ENCODE peak calls at places on chromosome 4, in seven cellular contexts. V, X, J, Z, T, F and L are unnamed samples.

GRCh38 chr4:4625488-4625887 is 83.6 kb upstream of the STX18 start:
- DNase-seq in V (peak), J (peak), Z (no peak), X (no peak), T (peak), F (no peak), L (no peak)

GRCh38 chr4:170248576-170248975 is 158.8 kb upstream of the AADAT start:
- DNase-seq in J (no peak), X (no peak), V (no peak), T (peak), Z (no peak), F (no peak), L (peak)

GRCh38 chr4:142581891-142582290 is 264.2 kb downstream of the INPP4B start:
- DNase-seq in J (no peak), V (no peak), F (no peak), Z (no peak), T (no peak), X (no peak), L (no peak)

GRCh38 chr4:10120943-10121567 is 4.5 kb upstream of the WDR1 start:
- DNase-seq in F (no peak), X (no peak), J (no peak), V (no peak), T (no peak), Z (no peak), L (no peak)

GRCh38 chr4:69934150-69934549 is 3.3 kb downstream of the CSN1S1 start:
- DNase-seq in F (no peak), X (no peak), Z (no peak), J (no peak), T (peak), V (no peak), L (no peak)

GRCh38 chr4:100736651-100737450 is 219.0 kb upstream of the EMCN start:
- DNase-seq in Z (peak), F (no peak), J (peak), V (peak), X (no peak), T (peak), L (peak)

GRCh38 chr4:166146806-166147540 is 273.9 kb downstream of the TLL1 start:
- DNase-seq in V (no peak), X (no peak), F (no peak), J (peak), Z (no peak), T (no peak), L (no peak)

GRCh38 chr4:110020139-110020538 is 107.5 kb downstream of the EGF start:
- DNase-seq in Z (no peak), V (peak), X (no peak), T (peak), J (peak), F (no peak), L (no peak)

GRCh38 chr4:37946503-37947179 is 13.6 kb upstream of the PTTG2 start:
- DNase-seq in Z (no peak), X (peak), T (no peak), V (no peak), F (no peak), J (no peak), L (no peak)

GRCh38 chr4:130573742-130574141 is 1477.8 kb downstream of the C4orf33 start:
- DNase-seq in X (no peak), F (no peak), Z (no peak), V (no peak), T (no peak), J (no peak), L (no peak)

GRCh38 chr4:101346312-101346561 is 1.1 kb downstream of the PPP3CA start:
- DNase-seq in F (no peak), Z (no peak), T (no peak), X (no peak), V (no peak), J (no peak), L (no peak)

GRCh38 chr4:121239951-121240350 is 75.8 kb upstream of the TNIP3 start:
- DNase-seq in Z (no peak), F (no peak), X (no peak), V (no peak), J (no peak), T (no peak), L (no peak)

GRCh38 chr4:137417676-137418075 is 114.6 kb downstream of the PCDH18 start:
- DNase-seq in J (no peak), V (peak), F (no peak), X (no peak), T (peak), Z (no peak), L (no peak)

GRCh38 chr4:4585012-4585670 is 43.3 kb upstream of the STX18 start:
- DNase-seq in F (no peak), T (peak), V (peak), Z (no peak), X (no peak), J (peak), L (no peak)

GRCh38 chr4:123096038-123096437 is 173.6 kb upstream of the NUDT6 start:
- DNase-seq in J (peak), V (no peak), Z (no peak), T (peak), F (no peak), X (no peak), L (no peak)

GRCh38 chr4:19850909-19851308 is 400.8 kb upstream of the SLIT2 start:
- DNase-seq in X (no peak), Z (no peak), F (no peak), J (peak), V (peak), T (peak), L (peak)

GRCh38 chr4:123986268-123986798 is 589.7 kb downstream of the SPRY1 start:
- DNase-seq in F (peak), V (peak), J (peak), T (peak), X (no peak), Z (peak), L (peak)

GRCh38 chr4:89894654-89895652 is at the start of gene MMRN1:
- DNase-seq in J (peak), F (no peak), V (no peak), Z (no peak), X (no peak), T (no peak), L (no peak)

GRCh38 chr4:41683321-41683720 is 65.2 kb downstream of the PHOX2B start:
- DNase-seq in J (no peak), X (no peak), V (no peak), F (no peak), Z (no peak), T (peak), L (no peak)

GRCh38 chr4:37157403-37158167 is 87.0 kb upstream of the NWD2 start:
- DNase-seq in T (no peak), F (no peak), Z (no peak), J (no peak), X (no peak), V (no peak), L (no peak)

GRCh38 chr4:17385403-17385802 is 126.5 kb downstream of the QDPR start:
- DNase-seq in Z (no peak), F (no peak), X (no peak), T (peak), V (peak), J (peak), L (peak)

GRCh38 chr4:67886281-67886680 is 2.5 kb upstream of the TMPRSS11D start:
- DNase-seq in T (peak), X (no peak), V (peak), J (peak), F (no peak), Z (no peak), L (no peak)

GRCh38 chr4:109046549-109047171 is 255.8 kb downstream of the COL25A1 start:
- DNase-seq in T (peak), F (no peak), V (peak), J (peak), Z (peak), X (no peak), L (no peak)

GRCh38 chr4:129455462-129455861 is 359.5 kb downstream of the C4orf33 start:
- DNase-seq in J (no peak), X (no peak), V (no peak), T (no peak), Z (no peak), F (no peak), L (no peak)

GRCh38 chr4:67558493-67558892 is at the start of gene STAP1:
- DNase-seq in X (no peak), J (no peak), V (no peak), Z (no peak), F (no peak), T (no peak), L (no peak)

GRCh38 chr4:4549534-4549933 is 7.7 kb upstream of the STX18 start:
- DNase-seq in T (no peak), V (no peak), J (no peak), F (no peak), X (no peak), Z (no peak), L (no peak)

GRCh38 chr4:96525901-96526300 is 686.0 kb downstream of the PDHA2 start:
- DNase-seq in T (peak), Z (no peak), X (no peak), V (no peak), J (peak), F (no peak), L (no peak)

GRCh38 chr4:120869511-120870278 is 52.8 kb downstream of the PRDM5 start:
- DNase-seq in F (no peak), X (no peak), T (peak), Z (no peak), J (peak), V (peak), L (no peak)

GRCh38 chr4:47567511-47567910 is 82.4 kb downstream of the ATP10D start:
- DNase-seq in Z (no peak), T (no peak), F (no peak), X (no peak), J (no peak), V (peak), L (no peak)

GRCh38 chr4:11010624-11011023 is 326.1 kb upstream of the CLNK start:
- DNase-seq in F (no peak), T (no peak), J (no peak), Z (no peak), V (no peak), X (no peak), L (no peak)

GRCh38 chr4:64360664-64361398 is 48.4 kb downstream of the TECRL start:
- DNase-seq in Z (no peak), V (no peak), F (no peak), T (no peak), X (no peak), J (no peak), L (no peak)

GRCh38 chr4:142404191-142404611 is 441.9 kb downstream of the INPP4B start:
- DNase-seq in V (peak), J (peak), F (no peak), Z (no peak), X (no peak), T (peak), L (no peak)

GRCh38 chr4:77652237-77652897 is 46.7 kb downstream of the CXCL13 start:
- DNase-seq in F (no peak), J (peak), T (peak), V (no peak), Z (no peak), X (no peak), L (no peak)

GRCh38 chr4:38614198-38614597 is 49.8 kb upstream of the KLF3 start:
- DNase-seq in V (peak), T (peak), J (no peak), X (no peak), F (no peak), Z (no peak), L (no peak)

GRCh38 chr4:188295899-188296298 is 156.7 kb downstream of the TRIML1 start:
- DNase-seq in J (peak), Z (no peak), T (no peak), F (no peak), X (no peak), V (peak), L (no peak)

GRCh38 chr4:170716868-170717267 is 627.1 kb upstream of the AADAT start:
- DNase-seq in T (peak), V (no peak), X (no peak), F (no peak), J (peak), Z (no peak), L (no peak)

DNA sequence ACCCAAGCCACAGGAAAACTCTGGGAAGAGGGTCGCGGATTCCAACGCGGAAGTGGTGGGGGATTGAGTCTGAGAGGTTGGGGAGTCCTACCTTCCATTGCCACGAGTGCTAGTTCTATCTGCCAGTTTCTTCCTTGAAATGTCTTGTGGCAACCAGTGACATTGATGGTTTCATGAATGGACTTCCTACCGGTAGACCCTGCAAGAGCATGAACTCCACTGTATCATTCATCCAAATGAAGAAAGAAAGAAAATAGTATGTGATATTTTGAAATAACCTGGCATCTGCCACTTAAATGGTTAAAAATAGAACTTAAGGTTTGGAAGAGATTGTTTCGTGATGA is 1.1 kb upstream of the SLC10A7 start:
- DNase-seq in T (peak), V (peak), J (peak), F (no peak), Z (no peak), X (no peak), L (no peak)
- TF ChIP-seq CTCF in T (no peak), V (no peak), J (no peak), F (no peak), Z (no peak), X (no peak), L (no peak)

GRCh38 chr4:152164561-152164960 is 371.3 kb downstream of the FBXW7 start:
- DNase-seq in Z (no peak), V (no peak), X (no peak), F (no peak), J (no peak), T (no peak), L (no peak)
- TF ChIP-seq CTCF in Z (no peak), V (no peak), X (no peak), F (no peak), J (no peak), T (no peak), L (no peak)

GRCh38 chr4:55884093-55884850 is 30.8 kb downstream of the EXOC1 start:
- DNase-seq in X (no peak), T (no peak), J (no peak), Z (no peak), F (no peak), V (no peak), L (no peak)

GRCh38 chr4:55884851-55885219 is 31.4 kb downstream of the EXOC1 start:
- DNase-seq in V (no peak), Z (no peak), T (no peak), F (no peak), X (no peak), J (no peak), L (no peak)

GRCh38 chr4:55887594-55887993 is 34.1 kb downstream of the EXOC1 start:
- DNase-seq in V (no peak), T (no peak), F (no peak), Z (no peak), J (peak), X (no peak), L (no peak)
- TF ChIP-seq CTCF in V (no peak), T (peak), F (no peak), Z (no peak), J (peak), X (no peak), L (no peak)

GRCh38 chr4:76083386-76083785 is 8.9 kb downstream of the ART3 start:
- DNase-seq in J (no peak), Z (no peak), X (no peak), T (no peak), V (no peak), F (no peak), L (no peak)

GRCh38 chr4:76084542-76084941 is 10.0 kb downstream of the ART3 start:
- DNase-seq in F (no peak), X (no peak), T (no peak), J (no peak), Z (no peak), V (no peak), L (no peak)

GRCh38 chr4:76090241-76090691 is 15.8 kb downstream of the ART3 start:
- DNase-seq in V (peak), X (no peak), F (no peak), Z (peak), T (peak), J (peak), L (peak)

GRCh38 chr4:76088719-76089118 is 14.2 kb downstream of the ART3 start:
- DNase-seq in J (no peak), T (no peak), X (no peak), F (no peak), V (no peak), Z (no peak), L (no peak)

DNA sequence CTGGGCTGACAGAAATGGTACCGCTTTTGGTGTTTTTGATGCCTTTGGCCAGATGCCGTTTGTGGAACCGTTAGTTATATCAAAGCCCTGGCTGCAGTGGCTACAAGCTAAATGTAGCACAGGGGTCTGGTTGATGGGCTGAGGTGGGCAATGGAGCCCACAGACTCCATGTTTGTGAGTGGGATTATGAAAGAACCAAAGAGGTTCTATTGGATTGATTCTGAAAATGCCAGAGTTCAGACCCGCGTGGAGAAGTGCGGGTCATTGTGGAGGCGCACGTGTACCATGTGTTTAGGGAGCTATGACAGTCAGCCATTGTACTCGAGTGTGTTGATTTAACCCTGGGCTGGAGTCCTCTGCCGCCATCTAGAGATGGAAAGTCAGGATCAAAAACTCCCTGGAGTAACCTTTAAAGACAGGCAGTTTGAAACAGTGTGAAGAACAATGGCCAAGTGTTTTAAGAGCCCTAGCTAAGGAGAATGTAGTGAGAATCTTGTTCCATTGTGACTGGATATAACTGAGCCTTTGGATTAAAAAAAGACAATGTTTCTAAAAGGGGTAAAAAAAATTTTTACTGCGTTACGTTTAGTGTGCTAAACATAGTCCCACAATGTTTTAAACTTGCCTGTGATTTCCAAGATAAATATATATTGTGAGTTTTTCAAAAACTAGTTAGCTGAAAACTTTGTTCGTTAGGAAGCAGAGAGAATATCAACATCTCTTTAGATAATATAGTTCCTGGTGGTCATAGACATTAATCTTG is 12.7 kb downstream of the ART3 start:
- DNase-seq in J (peak), V (peak), Z (peak), T (peak), F (peak), X (peak), L (peak)
- TF ChIP-seq CTCF in J (peak), V (peak), Z (peak), T (peak), F (peak), X (peak), L (peak)

DNA sequence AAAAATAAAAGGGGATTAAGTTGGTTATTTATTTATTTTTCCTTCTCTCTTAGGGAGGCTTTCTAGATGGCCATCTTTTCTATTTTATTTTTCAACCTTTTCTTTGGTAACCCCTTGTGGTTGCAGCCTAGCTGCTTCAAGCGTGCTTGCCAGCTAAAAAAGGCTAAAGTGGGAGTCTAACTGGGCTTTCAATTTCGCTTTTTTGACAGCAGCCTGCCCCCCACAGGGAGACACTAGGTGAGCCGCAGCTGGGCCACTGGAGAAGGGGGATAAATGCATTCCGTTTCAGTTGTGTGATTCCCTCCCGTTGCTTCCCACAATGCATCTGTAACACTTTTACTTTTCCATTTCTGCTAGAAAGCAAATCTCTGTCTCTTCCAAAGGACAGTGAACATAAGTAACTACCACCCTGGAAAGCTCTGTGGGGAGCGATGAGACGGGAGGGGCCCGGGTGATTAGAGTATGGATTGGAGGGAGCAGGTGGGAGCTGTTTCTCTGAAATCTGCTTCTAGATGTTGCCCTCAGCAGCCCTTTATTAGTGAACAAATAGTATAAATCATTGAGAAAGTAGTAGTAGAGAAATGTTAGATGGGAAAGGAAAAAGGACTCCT is 86.2 kb upstream of the RAPGEF2 start:
- DNase-seq in F (no peak), T (peak), Z (no peak), J (peak), V (peak), X (peak), L (peak)
- TF ChIP-seq CTCF in F (no peak), T (peak), Z (peak), J (peak), V (peak), X (peak), L (peak)

DNA sequence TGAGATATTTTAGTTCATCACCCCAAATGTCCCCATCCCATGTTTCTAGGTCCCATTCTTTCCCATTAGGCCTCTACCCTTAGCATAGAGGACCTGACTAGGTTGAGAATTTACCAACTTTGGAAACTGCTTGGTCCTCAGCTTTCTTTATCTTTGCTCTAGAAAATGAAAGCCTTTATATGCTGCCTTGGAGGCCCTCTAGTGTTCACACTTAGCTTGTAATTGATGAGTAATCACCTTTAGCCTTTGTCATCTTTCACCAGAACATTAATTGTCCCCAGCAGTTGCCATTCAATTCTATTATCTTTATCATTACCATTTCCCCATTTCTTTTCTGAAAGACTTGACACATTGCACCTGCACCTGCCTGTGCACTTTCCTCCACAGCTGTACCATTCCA is 589.2 kb upstream of the NR3C2 start:
- DNase-seq in T (peak), V (peak), Z (no peak), F (no peak), X (no peak), J (peak), L (no peak)
- TF ChIP-seq CTCF in T (peak), V (peak), Z (peak), F (peak), X (peak), J (peak), L (peak)